ENCODE peak calls at places on chromosome 2, in eight cellular contexts. N, O, T, S, U, K, A and R are unnamed samples.

GRCh38 chr2:171141320-171141719 is 19.4 kb downstream of the TLK1 start:
- DNase-seq in N (no peak), O (no peak), T (no peak), S (no peak), U (no peak), K (peak; percentile 18), A (no peak), R (no peak)

GRCh38 chr2:207825033-207825957 is 55.6 kb upstream of the FZD5 start:
- DNase-seq in N (no peak), O (no peak), T (no peak), S (no peak), U (no peak), K (no peak), A (no peak), R (no peak)

GRCh38 chr2:154963509-154963908 is 265.0 kb downstream of the KCNJ3 start:
- DNase-seq in N (no peak), O (no peak), T (no peak), S (no peak), U (no peak), K (no peak), A (no peak), R (no peak)

GRCh38 chr2:152651834-152652233 is 65.4 kb downstream of the PRPF40A start:
- DNase-seq in N (no peak), O (no peak), T (no peak), S (no peak), U (no peak), K (no peak), A (no peak), R (no peak)

GRCh38 chr2:70710276-70710675 is 57.7 kb downstream of the ADD2 start:
- DNase-seq in N (no peak), O (no peak), T (no peak), S (no peak), U (no peak), K (no peak), A (peak; percentile 66), R (no peak)

GRCh38 chr2:25829377-25829704 is 48.9 kb downstream of the ASXL2 start:
- DNase-seq in N (no peak), O (no peak), T (no peak), S (peak; percentile 25), U (no peak), K (no peak), A (no peak), R (no peak)

GRCh38 chr2:68318686-68319396 is 908 bp downstream of the CNRIP1 start:
- DNase-seq in N (peak; percentile 38), O (peak; percentile 63), T (no peak), S (no peak), U (no peak), K (no peak), A (no peak), R (peak; percentile 38)

GRCh38 chr2:227513113-227513512 is 41.2 kb downstream of the AGFG1 start:
- DNase-seq in N (no peak), O (peak; percentile 13), T (no peak), S (peak; percentile 39), U (no peak), K (no peak), A (peak; percentile 22), R (no peak)

DNA sequence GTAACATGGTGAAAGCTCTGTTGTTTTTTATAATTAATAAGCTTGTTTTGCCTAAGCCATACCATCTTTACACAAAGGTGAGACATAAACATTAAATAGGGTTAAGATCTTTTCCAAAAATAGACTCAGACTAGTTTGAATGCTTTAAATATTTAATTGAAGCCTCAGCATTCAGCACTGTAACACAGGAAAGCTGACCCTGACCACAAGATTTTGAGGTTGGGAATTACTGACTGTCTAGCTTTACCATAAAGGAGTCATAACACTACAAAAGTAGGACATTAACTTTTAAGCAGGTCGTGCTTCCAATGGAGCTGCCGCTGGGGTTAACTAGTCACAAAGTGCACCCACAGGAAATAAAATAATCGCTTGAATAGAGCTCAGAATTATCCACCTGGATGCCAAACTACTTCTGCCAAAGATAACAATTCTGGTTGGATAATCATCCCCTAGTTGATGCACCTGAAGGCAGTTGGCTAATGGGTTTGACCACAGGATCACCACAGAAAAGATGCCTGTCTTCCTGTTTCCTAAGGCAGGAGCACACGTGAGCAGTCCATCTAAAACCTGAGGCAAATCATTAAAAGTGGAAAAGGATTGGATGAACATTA is 106.2 kb downstream of the COBLL1 start:
- DNase-seq in N (no peak), O (no peak), T (no peak), S (no peak), U (no peak), K (no peak), A (no peak), R (no peak)
- H3K4me1 ChIP-seq in N (no peaks in the 10 kb centered on the region), O (peaks cover 4% of the 10 kb centered on the region), T (no peaks in the 10 kb centered on the region), S (peaks cover 2% of the 10 kb centered on the region), U (peaks cover 33% of the 10 kb centered on the region), K (peaks cover 53% of the 10 kb centered on the region), A (peaks cover 7% of the 10 kb centered on the region), R (peaks cover 47% of the 10 kb centered on the region)

GRCh38 chr2:158732573-158733429 is 62.3 kb upstream of the DAPL1 start:
- DNase-seq in N (no peak), O (no peak), T (no peak), S (no peak), U (no peak), K (no peak), A (no peak), R (no peak)
- H3K27ac ChIP-seq in N (no peak overlapping the region), O (no peak overlapping the region), T (no peak overlapping the region), S (no peak overlapping the region), U (no peak overlapping the region), K (no peak overlapping the region), A (no peak overlapping the region), R (no peak overlapping the region)

GRCh38 chr2:8799004-8799403 is 38.4 kb downstream of the KIDINS220 start:
- DNase-seq in N (no peak), O (no peak), T (no peak), S (no peak), U (no peak), K (no peak), A (no peak), R (no peak)
- H3K36me3 ChIP-seq in N (no peaks in the 10 kb centered on the region), O (peaks cover 55% of the 10 kb centered on the region), T (no peaks in the 10 kb centered on the region), S (peaks cover 20% of the 10 kb centered on the region), U (peaks cover 27% of the 10 kb centered on the region), K (peaks cover 16% of the 10 kb centered on the region), A (peaks cover 1% of the 10 kb centered on the region), R (peaks cover 76% of the 10 kb centered on the region)

GRCh38 chr2:187869195-187869594 is 315.0 kb upstream of the TFPI start:
- DNase-seq in N (no peak), O (no peak), T (no peak), S (no peak), U (no peak), K (no peak), A (no peak), R (no peak)

GRCh38 chr2:187867165-187867564 is 312.9 kb upstream of the TFPI start:
- DNase-seq in N (no peak), O (no peak), T (no peak), S (no peak), U (no peak), K (no peak), A (no peak), R (no peak)

GRCh38 chr2:187862715-187863114 is 308.5 kb upstream of the TFPI start:
- DNase-seq in N (no peak), O (no peak), T (no peak), S (no peak), U (no peak), K (no peak), A (no peak), R (no peak)

GRCh38 chr2:187865025-187865424 is 310.8 kb upstream of the TFPI start:
- DNase-seq in N (no peak), O (no peak), T (no peak), S (no peak), U (no peak), K (no peak), A (peak; percentile 57), R (no peak)
- H3K4me1 ChIP-seq in N (peaks cover 2% of the 10 kb centered on the region), O (no peaks in the 10 kb centered on the region), T (no peaks in the 10 kb centered on the region), S (no peaks in the 10 kb centered on the region), U (peaks cover 10% of the 10 kb centered on the region), K (no peaks in the 10 kb centered on the region), A (peaks cover 3% of the 10 kb centered on the region), R (no peaks in the 10 kb centered on the region)

GRCh38 chr2:230209422-230210051 is 10.2 kb downstream of the SP110 start:
- DNase-seq in N (no peak), O (no peak), T (no peak), S (no peak), U (no peak), K (no peak), A (no peak), R (no peak)
- H3K27ac ChIP-seq in N (no peak overlapping the region), O (no peak overlapping the region), T (no peak overlapping the region), S (no peak overlapping the region), U (no peak overlapping the region), K (no peak overlapping the region), A (no peak overlapping the region), R (no peak overlapping the region)

GRCh38 chr2:173187911-173188788 is 112.5 kb downstream of the MAP3K20 start:
- DNase-seq in N (no peak), O (no peak), T (no peak), S (peak; percentile 82), U (no peak), K (no peak), A (no peak), R (no peak)
- H3K36me3 ChIP-seq in N (no peaks in the 10 kb centered on the region), O (peaks cover 13% of the 10 kb centered on the region), T (no peaks in the 10 kb centered on the region), S (peaks cover 9% of the 10 kb centered on the region), U (no peaks in the 10 kb centered on the region), K (no peaks in the 10 kb centered on the region), A (no peaks in the 10 kb centered on the region), R (peaks cover 29% of the 10 kb centered on the region)

DNA sequence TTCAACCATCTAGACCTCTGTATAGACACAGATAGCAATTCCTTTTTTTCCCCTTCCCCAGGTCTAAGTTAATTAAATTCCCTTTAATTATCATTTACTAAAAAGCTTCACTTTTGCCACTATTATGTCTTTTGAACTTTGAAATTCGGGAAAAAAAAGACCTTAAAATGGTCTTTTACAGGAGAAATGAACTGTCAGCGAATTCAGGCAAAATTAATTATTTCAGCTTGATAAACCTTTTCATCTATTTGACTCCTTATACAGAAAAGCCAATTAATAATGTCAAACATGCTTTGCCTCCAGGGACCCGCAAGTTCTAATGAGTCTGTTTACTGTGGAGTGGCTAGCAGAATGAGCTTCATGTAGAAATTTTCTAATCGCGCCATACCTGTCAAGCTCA is 287.6 kb downstream of the INSIG2 start:
- DNase-seq in N (no peak), O (no peak), T (no peak), S (no peak), U (no peak), K (no peak), A (no peak), R (no peak)
- H3K4me1 ChIP-seq in N (no peaks in the 10 kb centered on the region), O (no peaks in the 10 kb centered on the region), T (peaks cover 3% of the 10 kb centered on the region), S (no peaks in the 10 kb centered on the region), U (no peaks in the 10 kb centered on the region), K (peaks cover 22% of the 10 kb centered on the region), A (peaks cover 7% of the 10 kb centered on the region), R (no peaks in the 10 kb centered on the region)